ENCODE peak calls at places on chromosomes 5 and 9, in nine cellular contexts. Z, F, L, V, S, Y, C, Q and R are unnamed samples.
A peak's percentile ranks its signal among the peaks of the same experiment; 100 is the strongest.

GRCh38 chr5:177434437-177434836 is 8.0 kb downstream of the GRK6 start:
- DNase-seq in Z (peak; percentile 49), F (no peak), L (no peak), V (no peak), S (no peak), Y (no peak), C (no peak), Q (no peak), R (no peak)

GRCh38 chr5:102582706-102583105 is 83.9 kb upstream of the SLCO6A1 start:
- DNase-seq in Z (no peak), F (no peak), L (no peak), V (no peak), S (no peak), Y (no peak), C (no peak), Q (no peak), R (no peak)

GRCh38 chr5:173671121-173671949 is 54.9 kb upstream of the BOD1 start:
- DNase-seq in Z (no peak), F (no peak), L (no peak), V (peak; percentile 79), S (no peak), Y (peak; percentile 47), C (no peak), Q (no peak), R (no peak)

GRCh38 chr9:137114613-137115393 is at the start of gene DPP7:
- DNase-seq in Z (peak; percentile 78), F (no peak), L (peak; percentile 97), V (no peak), S (peak; percentile 96), Y (peak; percentile 82), C (no peak), Q (no peak), R (peak; percentile 77)

GRCh38 chr5:149510136-149510535 is 41.1 kb downstream of the CSNK1A1 start:
- DNase-seq in Z (no peak), F (no peak), L (no peak), V (no peak), S (no peak), Y (no peak), C (no peak), Q (no peak), R (no peak)

GRCh38 chr9:6153425-6153824 is 62.2 kb upstream of the IL33 start:
- DNase-seq in Z (no peak), F (no peak), L (no peak), V (no peak), S (no peak), Y (no peak), C (no peak), Q (no peak), R (no peak)

GRCh38 chr5:76500633-76501393 is 97.7 kb downstream of the IQGAP2 start:
- DNase-seq in Z (no peak), F (no peak), L (no peak), V (no peak), S (no peak), Y (no peak), C (peak; percentile 27), Q (no peak), R (no peak)

GRCh38 chr9:21672762-21673161 is 129.7 kb upstream of the MTAP start:
- DNase-seq in Z (no peak), F (no peak), L (no peak), V (no peak), S (no peak), Y (no peak), C (peak; percentile 46), Q (no peak), R (no peak)

GRCh38 chr9:18237776-18238175 is 236.2 kb upstream of the ADAMTSL1 start:
- DNase-seq in Z (no peak), F (no peak), L (no peak), V (no peak), S (no peak), Y (no peak), C (no peak), Q (no peak), R (no peak)

GRCh38 chr5:35513612-35514011 is 104.1 kb upstream of the SPEF2 start:
- DNase-seq in Z (no peak), F (no peak), L (no peak), V (no peak), S (no peak), Y (no peak), C (no peak), Q (no peak), R (no peak)

GRCh38 chr5:2260211-2260985 is 377.7 kb upstream of the IRX4 start:
- DNase-seq in Z (no peak), F (no peak), L (no peak), V (no peak), S (no peak), Y (no peak), C (no peak), Q (no peak), R (no peak)

GRCh38 chr5:146947181-146947941 is 68.8 kb upstream of the PPP2R2B start:
- DNase-seq in Z (no peak), F (peak; percentile 11), L (no peak), V (no peak), S (no peak), Y (no peak), C (no peak), Q (peak; percentile 39), R (no peak)

GRCh38 chr9:89616411-89616810 is 11.6 kb downstream of the GADD45G start:
- DNase-seq in Z (no peak), F (no peak), L (no peak), V (no peak), S (no peak), Y (no peak), C (no peak), Q (no peak), R (no peak)

GRCh38 chr9:93501406-93501805 is 48.0 kb upstream of the FAM120AOS start:
- DNase-seq in Z (no peak), F (no peak), L (no peak), V (no peak), S (no peak), Y (no peak), C (peak; percentile 46), Q (no peak), R (no peak)

GRCh38 chr5:54390015-54390414 is 65.5 kb upstream of the HSPB3 start:
- DNase-seq in Z (no peak), F (no peak), L (no peak), V (no peak), S (no peak), Y (no peak), C (peak; percentile 95), Q (no peak), R (no peak)

GRCh38 chr9:104232781-104233341 is 138.8 kb downstream of the SMC2 start:
- DNase-seq in Z (no peak), F (no peak), L (no peak), V (no peak), S (no peak), Y (no peak), C (peak; percentile 52), Q (no peak), R (no peak)

GRCh38 chr9:70466976-70467551 is 52.6 kb upstream of the KLF9 start:
- DNase-seq in Z (no peak), F (no peak), L (no peak), V (no peak), S (no peak), Y (peak; percentile 27), C (peak; percentile 77), Q (no peak), R (peak; percentile 57)

GRCh38 chr5:168654225-168654624 is 75.1 kb upstream of the PANK3 start:
- DNase-seq in Z (no peak), F (no peak), L (no peak), V (no peak), S (no peak), Y (no peak), C (no peak), Q (no peak), R (no peak)

GRCh38 chr9:71752928-71753327 is 15.4 kb downstream of the CEMIP2 start:
- DNase-seq in Z (no peak), F (no peak), L (no peak), V (no peak), S (no peak), Y (no peak), C (no peak), Q (no peak), R (no peak)

DNA sequence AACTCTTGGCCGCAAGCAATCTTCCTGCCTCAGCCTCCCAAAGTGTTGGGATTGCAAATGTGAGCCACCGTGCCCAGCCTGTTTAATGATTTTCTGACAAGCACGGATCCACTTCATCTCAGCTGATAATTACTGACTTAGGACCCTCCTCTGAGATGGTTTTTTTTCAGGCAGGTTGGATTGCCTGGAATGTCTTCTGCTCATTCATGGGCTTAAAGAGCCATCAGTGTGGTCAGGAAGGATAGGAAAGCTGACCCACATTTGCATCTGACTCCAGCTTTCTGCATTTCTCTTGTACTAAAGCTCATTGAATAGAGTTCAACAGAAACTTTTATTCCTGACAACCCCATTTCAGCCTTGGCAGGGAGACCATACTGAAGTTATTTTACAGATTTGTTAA is 26.3 kb downstream of the ADCY2 start:
- DNase-seq in Z (no peak), F (no peak), L (no peak), V (no peak), S (no peak), Y (no peak), C (no peak), Q (no peak), R (no peak)
- TF ChIP-seq CTCF in Z (no peak), F (no peak), L (no peak), V (no peak), S (no peak), Y (no peak), C (no peak), Q (no peak), R (no peak)

DNA sequence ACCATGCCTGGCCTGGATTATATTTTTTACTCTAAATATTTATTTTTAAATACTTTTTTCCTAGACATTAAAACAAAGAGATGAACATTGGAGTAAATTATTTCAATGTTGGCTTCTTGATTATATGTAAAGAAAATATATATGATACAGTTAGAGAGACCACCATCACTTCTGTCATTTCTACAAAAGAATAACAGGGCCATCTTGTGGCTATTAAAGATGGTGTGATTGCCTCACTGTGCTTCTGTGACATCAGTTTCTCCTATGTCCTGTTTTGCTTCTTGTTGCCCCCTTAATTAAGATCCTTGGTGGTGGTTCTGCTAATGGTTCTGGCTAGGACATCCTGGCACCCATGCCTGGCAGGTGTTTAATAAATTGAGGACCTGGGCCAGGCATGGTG is 32.9 kb downstream of the NDFIP1 start:
- DNase-seq in Z (no peak), F (no peak), L (peak; percentile 14), V (no peak), S (no peak), Y (no peak), C (no peak), Q (no peak), R (no peak)
- TF ChIP-seq CTCF in Z (no peak), F (peak; percentile 41), L (peak; percentile 28), V (no peak), S (no peak), Y (no peak), C (no peak), Q (no peak), R (no peak)

DNA sequence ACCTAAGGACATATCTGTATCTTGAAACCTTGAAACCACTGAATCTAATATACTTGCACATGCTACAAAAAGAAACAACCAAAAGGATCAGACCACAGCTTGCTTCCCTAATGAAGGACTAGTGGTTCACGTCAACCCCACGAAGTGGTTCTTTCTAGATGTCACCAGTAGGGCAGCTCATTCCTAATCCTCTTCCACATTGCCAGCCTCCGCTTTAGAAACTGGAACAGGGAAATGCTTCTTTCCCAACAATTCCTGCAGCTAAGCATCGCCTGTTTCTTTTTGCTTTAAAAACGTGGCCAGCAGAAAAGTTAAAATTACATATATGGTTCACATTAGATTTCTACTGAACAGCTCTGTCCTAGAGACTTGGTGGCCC is 100.2 kb downstream of the MTX3 start:
- DNase-seq in Z (no peak), F (no peak), L (no peak), V (no peak), S (no peak), Y (no peak), C (no peak), Q (no peak), R (no peak)
- TF ChIP-seq CTCF in Z (no peak), F (peak; percentile 35), L (no peak), V (no peak), S (no peak), Y (no peak), C (no peak), Q (no peak), R (no peak)

GRCh38 chr5:129135633-129136032 is 41.1 kb downstream of the ISOC1 start:
- DNase-seq in Z (no peak), F (no peak), L (no peak), V (no peak), S (no peak), Y (no peak), C (no peak), Q (no peak), R (no peak)
- TF ChIP-seq CTCF in Z (no peak), F (no peak), L (peak; percentile 26), V (no peak), S (no peak), Y (no peak), C (no peak), Q (peak; percentile 19), R (no peak)